ENCODE peak calls at places on chromosomes 2 and 18, in eight cellular contexts. G is PC-9, P is GM06990, W is endodermal cell, R is breast epithelium, E is Peyer's patch, Q is lower lobe of right lung, S is mammary epithelial cell. X is an unnamed sample. For H3K36me3, the result is how much of the 10 kb centered on the place peaks cover.

GRCh38 chr18:79257480-79257879 is 138.2 kb upstream of the NFATC1 start:
- DNase-seq in G (no peak), P (no peak), W (no peak), R (no peak), E (no peak), Q (no peak), S (no peak), X (no peak)

GRCh38 chr2:59463401-59463800 is 1090.1 kb downstream of the BCL11A start:
- DNase-seq in G (no peak), P (no peak), W (peak), R (no peak), E (no peak), Q (no peak), S (no peak), X (peak)

GRCh38 chr2:204705243-204705971 is 160.1 kb downstream of the PARD3B start:
- DNase-seq in G (no peak), P (no peak), W (no peak), R (no peak), E (no peak), Q (no peak), S (peak), X (peak)

GRCh38 chr2:169285528-169285927 is 76.8 kb downstream of the LRP2 start:
- DNase-seq in G (no peak), P (no peak), W (peak), R (no peak), E (no peak), Q (no peak), S (no peak), X (no peak)

GRCh38 chr2:1586251-1586945 is 157.9 kb downstream of the PXDN start:
- DNase-seq in G (peak), P (no peak), W (no peak), R (no peak), E (no peak), Q (peak), S (no peak), X (no peak)

GRCh38 chr2:186099772-186100171 is 361.2 kb downstream of the FSIP2 start:
- DNase-seq in G (no peak), P (no peak), W (no peak), R (no peak), E (no peak), Q (no peak), S (no peak), X (no peak)

GRCh38 chr18:78764544-78764943 is 215.1 kb upstream of the SALL3 start:
- DNase-seq in G (no peak), P (no peak), W (no peak), R (no peak), E (no peak), Q (no peak), S (no peak), X (no peak)

GRCh38 chr2:240960963-240961876 is 37.2 kb upstream of the SNED1 start:
- DNase-seq in G (no peak), P (no peak), W (peak), R (peak), E (peak), Q (no peak), S (no peak), X (no peak)

GRCh38 chr18:9182852-9183399 is 46.3 kb downstream of the ANKRD12 start:
- DNase-seq in G (no peak), P (no peak), W (no peak), R (no peak), E (no peak), Q (no peak), S (no peak), X (no peak)

GRCh38 chr2:206981739-206982336 is 42.5 kb downstream of the CPO start:
- DNase-seq in G (peak), P (peak), W (peak), R (peak), E (peak), Q (peak), S (peak), X (peak)

GRCh38 chr2:60410458-60411146 is 142.9 kb downstream of the BCL11A start:
- DNase-seq in G (no peak), P (no peak), W (peak), R (no peak), E (no peak), Q (no peak), S (no peak), X (peak)

GRCh38 chr2:74072542-74072941 is 75.2 kb downstream of the BOLA3 start:
- DNase-seq in G (no peak), P (no peak), W (no peak), R (no peak), E (no peak), Q (no peak), S (no peak), X (peak)

GRCh38 chr2:230866704-230867561 is 2.2 kb downstream of the ITM2C start:
- DNase-seq in G (no peak), P (no peak), W (peak), R (no peak), E (peak), Q (no peak), S (no peak), X (peak)

GRCh38 chr2:183153967-183154366 is 29.7 kb downstream of the NUP35 start:
- DNase-seq in G (no peak), P (no peak), W (no peak), R (no peak), E (no peak), Q (no peak), S (no peak), X (no peak)

GRCh38 chr18:40904295-40904694 is 1050.7 kb upstream of the PIK3C3 start:
- DNase-seq in G (no peak), P (no peak), W (no peak), R (no peak), E (no peak), Q (no peak), S (no peak), X (no peak)

DNA sequence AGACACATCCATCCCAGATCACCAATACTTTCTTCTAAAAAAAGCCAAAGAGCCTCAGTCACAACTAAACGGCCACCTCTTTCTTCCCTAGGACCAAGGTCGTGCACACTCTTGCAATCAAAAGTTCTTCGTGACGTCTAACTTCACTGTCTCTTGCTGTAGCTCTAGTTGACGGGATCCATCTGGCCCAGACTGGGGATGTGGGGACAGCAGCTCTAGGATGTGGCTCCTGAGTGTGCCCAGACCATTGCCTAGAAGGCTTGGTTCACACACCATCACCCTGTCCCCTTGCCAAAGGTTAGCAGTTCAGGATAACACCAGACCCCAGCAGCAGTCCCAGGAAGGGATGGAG is 98.2 kb downstream of the TNS1 start:
- DNase-seq in G (no peak), P (no peak), W (no peak), R (no peak), E (no peak), Q (no peak), S (no peak), X (no peak)
- H3K4me3 ChIP-seq in G (no peak), P (no peak), W (no peak), R (peak), E (no peak), Q (peak), S (no peak), X (no peak)

GRCh38 chr2:20247084-20247483 is 22.2 kb upstream of the SDC1 start:
- DNase-seq in G (no peak), P (no peak), W (peak), R (no peak), E (no peak), Q (no peak), S (no peak), X (no peak)
- H3K36me3 ChIP-seq in G (under half), P (under half), W (half or more), R (under half), E (under half), Q (half or more), S (under half), X (under half)

GRCh38 chr18:66124394-66124793 is 373.6 kb downstream of the CDH7 start:
- DNase-seq in G (no peak), P (no peak), W (no peak), R (no peak), E (no peak), Q (no peak), S (no peak), X (no peak)
- TF ChIP-seq CTCF in G (peak), P (no peak), W (peak), R (no peak), E (no peak), Q (no peak), S (no peak), X (no peak)

GRCh38 chr2:120441744-120442471 is 96.0 kb downstream of the INHBB start:
- DNase-seq in G (peak), P (no peak), W (peak), R (peak), E (no peak), Q (peak), S (peak), X (peak)
- H3K4me3 ChIP-seq in G (peak), P (no peak), W (peak), R (peak), E (no peak), Q (peak), S (peak), X (peak)

DNA sequence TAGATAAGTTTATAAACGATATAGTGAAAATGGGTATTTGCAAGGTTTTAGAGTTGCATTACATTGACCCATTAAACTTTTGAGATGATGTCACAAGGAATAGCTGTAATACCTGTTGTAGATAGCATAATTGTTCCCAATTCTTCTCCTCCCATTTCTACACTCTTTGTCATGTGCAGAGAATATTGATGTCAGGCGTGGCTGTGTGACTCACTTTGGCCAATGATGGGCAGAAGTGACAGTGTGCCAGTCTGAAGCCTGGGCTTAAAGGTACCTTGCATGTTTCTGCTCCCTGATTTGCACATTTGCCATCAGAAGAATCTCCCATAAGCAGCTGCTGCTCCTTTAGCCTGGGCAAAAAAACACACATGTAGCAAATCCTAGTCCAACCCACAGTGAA is 26.9 kb upstream of the CCBE1 start:
- DNase-seq in G (no peak), P (no peak), W (no peak), R (no peak), E (no peak), Q (no peak), S (no peak), X (no peak)
- H3K36me3 ChIP-seq in G (under half), P (under half), W (under half), R (under half), E (under half), Q (under half), S (under half), X (under half)

GRCh38 chr2:141711627-141712026 is 419.2 kb downstream of the LRP1B start:
- DNase-seq in G (no peak), P (no peak), W (no peak), R (no peak), E (no peak), Q (no peak), S (no peak), X (no peak)

GRCh38 chr2:141710589-141711239 is 420.1 kb downstream of the LRP1B start:
- DNase-seq in G (no peak), P (no peak), W (no peak), R (no peak), E (no peak), Q (no peak), S (no peak), X (no peak)

GRCh38 chr2:141709756-141710155 is 421.1 kb downstream of the LRP1B start:
- DNase-seq in G (no peak), P (no peak), W (no peak), R (no peak), E (no peak), Q (no peak), S (no peak), X (no peak)

GRCh38 chr2:141714486-141714885 is 416.3 kb downstream of the LRP1B start:
- DNase-seq in G (no peak), P (no peak), W (no peak), R (no peak), E (no peak), Q (no peak), S (no peak), X (no peak)
- TF ChIP-seq CTCF in G (no peak), P (no peak), W (no peak), R (no peak), E (no peak), Q (no peak), S (no peak), X (no peak)